ENCODE peak calls at places on chromosomes 6 and 20, in nine cellular contexts. V, J, I, T, K, L, S, F and U are unnamed samples.
A peak's percentile ranks its signal among the peaks of the same experiment; 100 is the strongest.

GRCh38 chr6:139839506-139840156 is 465.2 kb upstream of the CITED2 start:
- DNase-seq in S (no peak), T (no peak), L (no peak), I (no peak), F (no peak), K (no peak), V (no peak), J (no peak), U (no peak)

GRCh38 chr6:53651764-53652401 is 13.7 kb downstream of the KLHL31 start:
- DNase-seq in V (peak; percentile 73), J (peak; percentile 55), K (peak; percentile 88), F (peak; percentile 59), T (peak; percentile 64), I (peak; percentile 88), L (peak; percentile 36), S (no peak), U (peak; percentile 93)

GRCh38 chr20:53570446-53571276 is 23.0 kb downstream of the ZNF217 start:
- DNase-seq in T (no peak), F (no peak), V (no peak), L (peak; percentile 38), K (no peak), S (peak; percentile 2), I (no peak), J (no peak), U (no peak)

GRCh38 chr6:26388014-26388413 is 5.1 kb downstream of the BTN2A2 start:
- DNase-seq in T (no peak), I (no peak), V (no peak), J (no peak), L (no peak), F (no peak), S (no peak), K (no peak), U (peak; percentile 11)

GRCh38 chr6:12941422-12941821 is 224.9 kb downstream of the PHACTR1 start:
- DNase-seq in K (no peak), I (no peak), V (no peak), F (no peak), S (no peak), J (no peak), T (no peak), L (peak; percentile 10), U (no peak)

GRCh38 chr6:28425942-28426541 is 17.2 kb downstream of the ZSCAN23 start:
- DNase-seq in J (no peak), K (no peak), V (no peak), F (no peak), T (no peak), S (no peak), I (no peak), L (no peak), U (no peak)

GRCh38 chr6:133644548-133644947 is 244.4 kb upstream of the TCF21 start:
- DNase-seq in J (no peak), K (no peak), S (no peak), L (no peak), V (no peak), F (no peak), T (no peak), I (no peak), U (no peak)

GRCh38 chr20:25198663-25199363 is 3.3 kb downstream of the ENTPD6 start:
- DNase-seq in K (no peak), I (no peak), V (no peak), S (peak; percentile 8), T (no peak), F (no peak), J (no peak), L (no peak), U (no peak)

GRCh38 chr20:44720617-44720993 is 5.4 kb downstream of the CCN5 start:
- DNase-seq in J (peak; percentile 58), I (peak; percentile 48), T (no peak), V (no peak), L (peak; percentile 63), S (no peak), F (no peak), K (no peak), U (peak; percentile 77)

GRCh38 chr20:33838035-33838864 is 27.1 kb downstream of the CHMP4B start:
- DNase-seq in K (no peak), V (peak; percentile 74), J (no peak), S (no peak), L (no peak), F (no peak), I (no peak), T (no peak), U (no peak)

GRCh38 chr6:168428052-168428829 is 12.7 kb upstream of the SMOC2 start:
- DNase-seq in T (no peak), F (no peak), J (no peak), L (no peak), S (no peak), K (no peak), I (no peak), V (no peak), U (no peak)

DNA sequence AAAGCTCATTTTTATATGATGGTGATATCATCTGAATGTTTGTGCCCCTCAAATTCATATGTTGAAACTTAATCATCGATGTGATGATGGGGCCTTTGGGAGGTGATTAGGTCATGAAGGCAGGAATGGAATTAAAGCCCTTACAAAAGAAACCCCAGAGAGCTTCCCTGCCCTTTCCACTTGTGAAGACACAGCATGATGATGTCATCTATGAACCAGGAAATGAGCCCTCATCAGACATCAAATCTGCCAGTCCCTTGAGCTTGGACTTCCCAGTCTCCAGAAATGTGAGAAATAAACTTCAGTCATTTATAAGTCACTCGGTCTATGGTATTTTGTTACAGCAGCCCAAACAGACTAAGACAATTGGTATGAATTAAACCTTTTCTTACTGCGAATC is 153.1 kb downstream of the MYB start:
- DNase-seq in L (peak; percentile 27), I (no peak), J (peak; percentile 14), S (no peak), T (no peak), V (no peak), F (no peak), K (no peak), U (no peak)
- H2AFZ ChIP-seq in L (no peak overlapping the region), I (no peak overlapping the region), J (no peak overlapping the region), S (no peak overlapping the region), T (no peak overlapping the region), V (no peak overlapping the region), F (no peak overlapping the region), K (no peak overlapping the region), U (no peak overlapping the region)

GRCh38 chr20:41247523-41248370 is 69.8 kb downstream of the ZHX3 start:
- DNase-seq in K (no peak), V (peak; percentile 82), F (no peak), S (no peak), J (no peak), I (no peak), L (no peak), T (peak; percentile 33), U (no peak)

GRCh38 chr20:41245086-41245707 is 72.3 kb downstream of the ZHX3 start:
- DNase-seq in J (peak; percentile 52), T (peak; percentile 52), F (peak; percentile 33), K (peak; percentile 57), I (no peak), V (no peak), L (no peak), S (no peak), U (no peak)

GRCh38 chr20:41248371-41249024 is 69.0 kb downstream of the ZHX3 start:
- DNase-seq in T (peak; percentile 89), K (no peak), F (no peak), J (peak; percentile 97), S (no peak), L (peak; percentile 28), V (no peak), I (no peak), U (peak; percentile 31)

GRCh38 chr20:41249781-41250281 is 67.7 kb downstream of the ZHX3 start:
- DNase-seq in I (no peak), S (no peak), F (peak; percentile 56), J (peak; percentile 78), V (no peak), T (peak; percentile 75), L (peak; percentile 25), K (peak; percentile 86), U (peak; percentile 25)

GRCh38 chr20:41249371-41249770 is 68.2 kb downstream of the ZHX3 start:
- DNase-seq in V (no peak), S (no peak), K (no peak), I (no peak), T (peak; percentile 92), F (no peak), J (peak; percentile 88), L (peak; percentile 88), U (peak; percentile 83)
- H2AFZ ChIP-seq in V (no peak overlapping the region), S (no peak overlapping the region), K (no peak overlapping the region), I (no peak overlapping the region), T (no peak overlapping the region), F (no peak overlapping the region), J (no peak overlapping the region), L (peak overlapping the region; percentile 40), U (peak overlapping the region; percentile 6)

GRCh38 chr20:29079769-29080690 is 2177.4 kb upstream of the DEFB115 start:
- DNase-seq in V (peak; percentile 76), L (no peak), F (no peak), J (peak; percentile 64), I (no peak), K (no peak), S (peak; percentile 66), T (no peak), U (no peak)
- H2AFZ ChIP-seq in V (peak overlapping the region; percentile 26), L (peak overlapping the region; percentile 41), F (no peak overlapping the region), J (peak overlapping the region; percentile 53), I (no peak overlapping the region), K (no peak overlapping the region), S (peak overlapping the region; percentile 56), T (no peak overlapping the region), U (peak overlapping the region; percentile 63)

GRCh38 chr6:16713597-16713996 is 47.7 kb downstream of the ATXN1 start:
- DNase-seq in S (no peak), I (no peak), K (no peak), V (no peak), F (no peak), L (no peak), J (no peak), T (no peak), U (peak; percentile 77)

GRCh38 chr6:16711551-16712249 is 49.6 kb downstream of the ATXN1 start:
- DNase-seq in F (no peak), I (peak; percentile 82), V (no peak), J (no peak), K (no peak), T (peak; percentile 57), S (no peak), L (no peak), U (peak; percentile 90)

GRCh38 chr6:16716450-16716858 is 44.8 kb downstream of the ATXN1 start:
- DNase-seq in T (no peak), F (no peak), J (no peak), I (no peak), K (no peak), L (no peak), S (no peak), V (no peak), U (no peak)

GRCh38 chr6:16712931-16713484 is 48.3 kb downstream of the ATXN1 start:
- DNase-seq in F (no peak), S (no peak), J (peak; percentile 91), L (peak; percentile 94), I (peak; percentile 91), T (peak; percentile 94), V (no peak), K (no peak), U (peak; percentile 92)

DNA sequence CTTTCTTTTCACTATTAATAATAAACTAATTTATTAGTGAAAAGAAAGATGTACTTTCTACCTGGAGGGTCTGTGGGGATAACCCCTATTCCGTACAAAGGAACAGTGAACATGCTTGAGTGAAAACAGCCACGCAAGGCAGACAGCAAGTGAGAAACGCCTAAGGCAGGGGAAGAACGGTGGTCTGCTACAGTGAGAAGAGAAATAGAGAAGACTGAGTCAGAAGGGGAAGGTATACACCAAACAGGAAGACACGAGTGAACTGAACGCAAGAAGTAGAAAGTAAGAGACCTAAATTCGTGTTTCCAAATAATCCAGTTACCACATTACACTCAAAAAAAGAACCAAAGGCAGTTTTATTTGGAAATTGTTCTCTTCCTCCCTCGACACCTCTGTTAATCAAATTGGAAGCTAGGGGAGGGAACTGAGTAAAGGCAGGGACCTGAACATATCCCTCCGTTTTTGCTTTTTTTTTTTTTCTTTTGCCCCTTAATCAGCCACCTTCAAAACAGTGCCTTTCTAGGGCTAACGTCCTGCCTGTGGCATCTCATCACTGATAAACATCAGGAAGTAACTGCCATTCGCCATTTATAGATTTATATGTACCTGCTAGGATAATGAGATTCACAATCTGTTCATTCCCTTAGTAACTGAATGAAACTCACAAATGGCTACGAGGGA is 48.9 kb downstream of the ATXN1 start:
- DNase-seq in T (peak; percentile 62), F (no peak), J (no peak), L (no peak), I (no peak), K (no peak), V (no peak), S (no peak), U (no peak)
- H2AFZ ChIP-seq in T (peak overlapping the region; percentile 5), F (peak overlapping the region; percentile 66), J (no peak overlapping the region), L (no peak overlapping the region), I (peak overlapping the region; percentile 11), K (no peak overlapping the region), V (no peak overlapping the region), S (no peak overlapping the region), U (no peak overlapping the region)